ENCODE peak calls at places on chromosomes 6 and 20, in six cellular contexts. S, P, J, Q, W and X are unnamed samples.

GRCh38 chr6:80676386-80676785 is 569.9 kb downstream of the BCKDHB start:
- DNase-seq in W (no peak), P (no peak), J (no peak), Q (no peak), S (no peak), X (no peak)

GRCh38 chr6:6688283-6688682 is 99.8 kb downstream of the LY86 start:
- DNase-seq in J (no peak), P (no peak), S (no peak), Q (no peak), W (no peak), X (no peak)

GRCh38 chr6:170028629-170029345 is 262.1 kb downstream of the DLL1 start:
- DNase-seq in P (no peak), W (no peak), J (no peak), S (no peak), Q (peak; percentile 7), X (no peak)

GRCh38 chr6:125469915-125470314 is 168.1 kb upstream of the HDDC2 start:
- DNase-seq in P (no peak), Q (no peak), W (no peak), S (no peak), J (no peak), X (no peak)

GRCh38 chr20:40949346-40949745 is 79.3 kb upstream of the TOP1 start:
- DNase-seq in S (no peak), J (no peak), P (no peak), W (no peak), Q (no peak), X (no peak)

GRCh38 chr6:28220164-28221133 is 4.6 kb upstream of the ZSCAN9 start:
- DNase-seq in Q (no peak), J (no peak), P (no peak), W (no peak), S (no peak), X (no peak)

GRCh38 chr20:62603021-62603906 is 39.0 kb upstream of the SLCO4A1 start:
- DNase-seq in Q (peak; percentile 74), W (peak; percentile 82), S (peak; percentile 87), P (no peak), J (peak; percentile 73), X (peak; percentile 86)

GRCh38 chr20:56706867-56707360 is 77.8 kb downstream of the TFAP2C start:
- DNase-seq in S (no peak), W (no peak), Q (no peak), P (no peak), J (no peak), X (no peak)

GRCh38 chr6:170206317-170206621 is 84.6 kb downstream of the DLL1 start:
- DNase-seq in S (no peak), P (no peak), W (no peak), Q (no peak), J (no peak), X (no peak)

GRCh38 chr6:32529697-32530429 is at the start of gene HLA-DRB5:
- DNase-seq in Q (peak; percentile 8), J (peak; percentile 51), S (no peak), W (no peak), P (peak; percentile 8), X (peak; percentile 63)

GRCh38 chr6:169725270-169726048 is 1.2 kb upstream of the PHF10 start:
- DNase-seq in W (peak; percentile 16), S (peak; percentile 60), Q (peak; percentile 50), P (peak; percentile 75), J (peak; percentile 89), X (peak; percentile 40)

GRCh38 chr6:168607272-168608112 is 166.5 kb downstream of the SMOC2 start:
- DNase-seq in J (no peak), P (peak; percentile 53), W (no peak), S (no peak), Q (no peak), X (no peak)

GRCh38 chr6:133504761-133505160 is 263.6 kb downstream of the EYA4 start:
- DNase-seq in Q (no peak), J (no peak), S (no peak), P (peak; percentile 59), W (no peak), X (peak; percentile 58)

GRCh38 chr6:41735427-41736206 is at the start of gene TFEB:
- DNase-seq in W (peak; percentile 94), Q (peak; percentile 95), P (peak; percentile 95), S (peak; percentile 95), J (peak; percentile 94), X (peak; percentile 96)

GRCh38 chr6:26158581-26159416 is 71.6 kb downstream of the HFE start:
- DNase-seq in W (peak; percentile 88), S (peak; percentile 65), J (peak; percentile 81), Q (peak; percentile 73), P (peak; percentile 61), X (peak; percentile 60)

GRCh38 chr20:21258411-21258810 is 44.7 kb upstream of the XRN2 start:
- DNase-seq in P (no peak), S (no peak), Q (no peak), J (no peak), W (no peak), X (no peak)

GRCh38 chr6:67285770-67286495 is 1349.1 kb upstream of the ADGRB3 start:
- DNase-seq in S (no peak), Q (no peak), P (no peak), J (no peak), W (no peak), X (no peak)

GRCh38 chr20:25481235-25481917 is 73.9 kb downstream of the GINS1 start:
- DNase-seq in S (no peak), W (no peak), P (no peak), J (no peak), Q (no peak), X (no peak)

GRCh38 chr20:56195946-56196345 is 52.6 kb upstream of the MC3R start:
- DNase-seq in J (no peak), Q (no peak), P (no peak), S (no peak), W (no peak), X (no peak)

GRCh38 chr20:47377122-47377722 is 20.7 kb upstream of the ZMYND8 start:
- DNase-seq in J (no peak), S (no peak), Q (no peak), P (no peak), W (peak; percentile 69), X (no peak)

GRCh38 chr20:12966468-12967085 is 42.2 kb upstream of the SPTLC3 start:
- DNase-seq in Q (no peak), P (no peak), W (no peak), J (no peak), S (no peak), X (no peak)

GRCh38 chr6:6474170-6474920 is 114.2 kb upstream of the LY86 start:
- DNase-seq in Q (no peak), W (no peak), S (no peak), J (no peak), P (no peak), X (no peak)

GRCh38 chr6:78487401-78487800 is 379.9 kb upstream of the IRAK1BP1 start:
- DNase-seq in J (no peak), W (no peak), Q (no peak), S (no peak), P (no peak), X (no peak)

GRCh38 chr6:20892365-20892764 is 358.1 kb downstream of the CDKAL1 start:
- DNase-seq in J (no peak), W (no peak), P (no peak), Q (no peak), S (no peak), X (no peak)

GRCh38 chr6:147509900-147510299 is 1.4 kb downstream of the SAMD5 start:
- DNase-seq in S (no peak), Q (no peak), W (no peak), P (no peak), J (no peak), X (no peak)

GRCh38 chr6:102405860-102406259 is 1012.4 kb downstream of the GRIK2 start:
- DNase-seq in P (no peak), W (no peak), S (no peak), J (no peak), Q (no peak), X (no peak)

GRCh38 chr20:40673442-40673841 is 15.6 kb downstream of the MAFB start:
- DNase-seq in Q (peak; percentile 63), S (peak; percentile 72), W (peak; percentile 75), J (no peak), P (no peak), X (no peak)

GRCh38 chr6:36633915-36634314 is 39.8 kb downstream of the SRSF3 start:
- DNase-seq in W (peak; percentile 80), J (peak; percentile 46), P (peak; percentile 77), Q (peak; percentile 82), S (peak; percentile 82), X (peak; percentile 81)

GRCh38 chr20:61822396-61822795 is 243.3 kb downstream of the TAF4 start:
- DNase-seq in W (no peak), P (no peak), S (no peak), Q (no peak), J (no peak), X (peak; percentile 7)

GRCh38 chr6:88544986-88545612 is 379.0 kb upstream of the CNR1 start:
- DNase-seq in P (no peak), Q (no peak), S (no peak), J (no peak), W (no peak), X (no peak)

GRCh38 chr20:49979030-49979832 is 3.5 kb upstream of the SNAI1 start:
- DNase-seq in P (peak; percentile 56), S (peak; percentile 55), J (no peak), W (no peak), Q (peak; percentile 45), X (peak; percentile 78)

GRCh38 chr20:21613512-21613911 is 92.0 kb upstream of the PAX1 start:
- DNase-seq in J (peak; percentile 84), P (no peak), Q (no peak), S (peak; percentile 13), W (no peak), X (no peak)

GRCh38 chr6:10403385-10404106 is 11.3 kb downstream of the TFAP2A start:
- DNase-seq in Q (no peak), J (no peak), P (no peak), S (no peak), W (peak; percentile 46), X (no peak)

GRCh38 chr20:32528291-32528891 is 56.7 kb downstream of the NOL4L start:
- DNase-seq in Q (peak; percentile 56), W (no peak), J (no peak), P (no peak), S (peak; percentile 58), X (peak; percentile 51)
- H3K27ac ChIP-seq in Q (no peak overlapping the region), W (no peak overlapping the region), J (no peak overlapping the region), P (no peak overlapping the region), S (no peak overlapping the region), X (peak overlapping the region; percentile 52)

DNA sequence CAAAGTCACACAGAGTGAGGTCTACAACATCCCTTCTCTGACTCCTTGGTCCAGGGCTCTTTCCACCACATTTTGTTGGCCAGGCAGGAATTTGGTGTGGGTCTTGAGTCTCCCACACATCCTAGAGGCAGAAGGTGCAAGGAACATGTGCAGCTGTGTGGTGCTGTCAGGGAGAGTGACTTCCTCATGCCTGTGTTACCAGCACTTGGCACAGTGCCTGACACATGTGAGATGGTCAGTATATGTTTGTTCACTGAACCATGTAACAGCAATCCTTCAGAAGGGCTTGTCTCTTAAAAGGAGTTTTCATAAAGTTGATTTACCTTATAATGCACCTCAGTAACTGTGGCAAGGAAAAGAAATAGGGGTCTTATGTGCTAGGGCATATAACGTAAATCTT is 168.5 kb downstream of the CDC5L start:
- DNase-seq in S (no peak), J (peak; percentile 31), Q (peak; percentile 22), P (no peak), W (no peak), X (no peak)
- TF ChIP-seq CTCF in S (no peak), J (no peak), Q (no peak), P (no peak), W (no peak), X (no peak)

GRCh38 chr20:37529214-37529967 is 1.7 kb upstream of the BLCAP start:
- DNase-seq in Q (no peak), P (no peak), J (no peak), W (no peak), S (no peak), X (no peak)
- H3K27ac ChIP-seq in Q (no peak overlapping the region), P (no peak overlapping the region), J (no peak overlapping the region), W (no peak overlapping the region), S (no peak overlapping the region), X (no peak overlapping the region)

GRCh38 chr6:107080036-107080435 is 35.3 kb downstream of the BEND3 start:
- DNase-seq in Q (no peak), W (no peak), S (no peak), J (no peak), P (no peak), X (no peak)
- TF ChIP-seq CTCF in Q (no peak), W (no peak), S (no peak), J (no peak), P (no peak), X (peak; percentile 28)